ENCODE peak calls at places on chromosomes 4 and X, in six cellular contexts. One of them, this sample, is unnamed.

GRCh38 chr4:185004562-185005208 is 13.6 kb upstream of the HELT start:
- DNase-seq in GM12878: no peak
- DNase-seq in endothelial cell of umbilical vein: no peak
- DNase-seq in A549: no peak
- DNase-seq in K562: no peak
- DNase-seq in HepG2: no peak
- DNase-seq in this sample: no peak

GRCh38 chrX:44306336-44306735 is 37.1 kb downstream of the EFHC2 start:
- DNase-seq in GM12878: no peak
- DNase-seq in endothelial cell of umbilical vein: no peak
- DNase-seq in A549: no peak
- DNase-seq in K562: no peak
- DNase-seq in HepG2: no peak
- DNase-seq in this sample: no peak

GRCh38 chrX:6041630-6042029 is 187.0 kb downstream of the NLGN4X start:
- DNase-seq in GM12878: no peak
- DNase-seq in endothelial cell of umbilical vein: no peak
- DNase-seq in A549: no peak
- DNase-seq in K562: no peak
- DNase-seq in HepG2: no peak
- DNase-seq in this sample: no peak

GRCh38 chr4:47913858-47914218 is 545 bp downstream of the NFXL1 start:
- DNase-seq in GM12878: no peak
- DNase-seq in endothelial cell of umbilical vein: no peak
- DNase-seq in A549: peak
- DNase-seq in K562: no peak
- DNase-seq in HepG2: peak
- DNase-seq in this sample: peak

GRCh38 chr4:4666693-4667642 is 125.1 kb upstream of the STX18 start:
- DNase-seq in GM12878: no peak
- DNase-seq in endothelial cell of umbilical vein: no peak
- DNase-seq in A549: no peak
- DNase-seq in K562: no peak
- DNase-seq in HepG2: no peak
- DNase-seq in this sample: no peak

GRCh38 chr4:122163301-122163700 is 11.2 kb downstream of the BLTP1 start:
- DNase-seq in GM12878: no peak
- DNase-seq in endothelial cell of umbilical vein: no peak
- DNase-seq in A549: no peak
- DNase-seq in K562: no peak
- DNase-seq in HepG2: no peak
- DNase-seq in this sample: no peak

GRCh38 chr4:151434183-151434860 is 25.3 kb downstream of the FHIP1A start:
- DNase-seq in GM12878: no peak
- DNase-seq in endothelial cell of umbilical vein: no peak
- DNase-seq in A549: no peak
- DNase-seq in K562: no peak
- DNase-seq in HepG2: no peak
- DNase-seq in this sample: no peak

GRCh38 chr4:68874507-68874906 is 58.7 kb downstream of the UGT2B10 start:
- DNase-seq in GM12878: no peak
- DNase-seq in endothelial cell of umbilical vein: no peak
- DNase-seq in A549: no peak
- DNase-seq in K562: no peak
- DNase-seq in HepG2: no peak
- DNase-seq in this sample: no peak

GRCh38 chr4:147714575-147715401 is 17.1 kb upstream of the ARHGAP10 start:
- DNase-seq in GM12878: no peak
- DNase-seq in endothelial cell of umbilical vein: peak
- DNase-seq in A549: no peak
- DNase-seq in K562: no peak
- DNase-seq in HepG2: no peak
- DNase-seq in this sample: no peak

GRCh38 chrX:49037883-49038475 is 5.2 kb downstream of the TFE3 start:
- DNase-seq in GM12878: no peak
- DNase-seq in endothelial cell of umbilical vein: no peak
- DNase-seq in A549: no peak
- DNase-seq in K562: no peak
- DNase-seq in HepG2: no peak
- DNase-seq in this sample: no peak

GRCh38 chr4:18975916-18976610 is 954.5 kb upstream of the LCORL start:
- DNase-seq in GM12878: no peak
- DNase-seq in endothelial cell of umbilical vein: no peak
- DNase-seq in A549: no peak
- DNase-seq in K562: no peak
- DNase-seq in HepG2: no peak
- DNase-seq in this sample: no peak

GRCh38 chr4:31175242-31175910 is 455.2 kb downstream of the PCDH7 start:
- DNase-seq in GM12878: no peak
- DNase-seq in endothelial cell of umbilical vein: peak
- DNase-seq in A549: no peak
- DNase-seq in K562: no peak
- DNase-seq in HepG2: no peak
- DNase-seq in this sample: no peak

GRCh38 chr4:183447646-183448045 is 3.2 kb downstream of the CDKN2AIP start:
- DNase-seq in GM12878: no peak
- DNase-seq in endothelial cell of umbilical vein: no peak
- DNase-seq in A549: no peak
- DNase-seq in K562: no peak
- DNase-seq in HepG2: no peak
- DNase-seq in this sample: no peak

GRCh38 chr4:151953286-151953685 is 192.5 kb upstream of the GATB start:
- DNase-seq in GM12878: no peak
- DNase-seq in endothelial cell of umbilical vein: no peak
- DNase-seq in A549: no peak
- DNase-seq in K562: no peak
- DNase-seq in HepG2: no peak
- DNase-seq in this sample: no peak

GRCh38 chr4:73822812-73823480 is 13.5 kb upstream of the CXCL6 start:
- DNase-seq in GM12878: no peak
- DNase-seq in endothelial cell of umbilical vein: no peak
- DNase-seq in A549: no peak
- DNase-seq in K562: no peak
- DNase-seq in HepG2: no peak
- DNase-seq in this sample: no peak

GRCh38 chr4:180636696-180637095 is 1606.5 kb upstream of the TENM3 start:
- DNase-seq in GM12878: no peak
- DNase-seq in endothelial cell of umbilical vein: no peak
- DNase-seq in A549: no peak
- DNase-seq in K562: no peak
- DNase-seq in HepG2: no peak
- DNase-seq in this sample: no peak

GRCh38 chrX:118116308-118117068 is at the start of gene KLHL13:
- DNase-seq in GM12878: no peak
- DNase-seq in endothelial cell of umbilical vein: peak
- DNase-seq in A549: peak
- DNase-seq in K562: peak
- DNase-seq in HepG2: no peak
- DNase-seq in this sample: peak

GRCh38 chr4:167883271-167883670 is 209.1 kb upstream of the ANXA10 start:
- DNase-seq in GM12878: no peak
- DNase-seq in endothelial cell of umbilical vein: peak
- DNase-seq in A549: no peak
- DNase-seq in K562: no peak
- DNase-seq in HepG2: no peak
- DNase-seq in this sample: no peak

GRCh38 chr4:89055157-89056080 is 1.6 kb downstream of the FAM13A start:
- DNase-seq in GM12878: no peak
- DNase-seq in endothelial cell of umbilical vein: no peak
- DNase-seq in A549: no peak
- DNase-seq in K562: no peak
- DNase-seq in HepG2: no peak
- DNase-seq in this sample: no peak

GRCh38 chr4:63901311-63901710 is 507.9 kb downstream of the TECRL start:
- DNase-seq in GM12878: no peak
- DNase-seq in endothelial cell of umbilical vein: no peak
- DNase-seq in A549: no peak
- DNase-seq in K562: no peak
- DNase-seq in HepG2: no peak
- DNase-seq in this sample: no peak

GRCh38 chr4:139728840-139729239 is 63.2 kb downstream of the MGST2 start:
- DNase-seq in GM12878: no peak
- DNase-seq in endothelial cell of umbilical vein: no peak
- DNase-seq in A549: no peak
- DNase-seq in K562: no peak
- DNase-seq in HepG2: peak
- DNase-seq in this sample: no peak

GRCh38 chr4:37908488-37909343 is 17.8 kb downstream of the TBC1D1 start:
- DNase-seq in GM12878: no peak
- DNase-seq in endothelial cell of umbilical vein: no peak
- DNase-seq in A549: no peak
- DNase-seq in K562: no peak
- DNase-seq in HepG2: no peak
- DNase-seq in this sample: no peak

GRCh38 chr4:73729534-73730165 is 10.7 kb upstream of the CXCL8 start:
- DNase-seq in GM12878: no peak
- DNase-seq in endothelial cell of umbilical vein: peak
- DNase-seq in A549: peak
- DNase-seq in K562: peak
- DNase-seq in HepG2: peak
- DNase-seq in this sample: peak

GRCh38 chr4:132759199-132759780 is 389.8 kb upstream of the PCDH10 start:
- DNase-seq in GM12878: no peak
- DNase-seq in endothelial cell of umbilical vein: no peak
- DNase-seq in A549: no peak
- DNase-seq in K562: no peak
- DNase-seq in HepG2: no peak
- DNase-seq in this sample: no peak

GRCh38 chr4:182288534-182288933 is 45.3 kb downstream of the TENM3 start:
- DNase-seq in GM12878: no peak
- DNase-seq in endothelial cell of umbilical vein: no peak
- DNase-seq in A549: no peak
- DNase-seq in K562: no peak
- DNase-seq in HepG2: no peak
- DNase-seq in this sample: no peak

GRCh38 chrX:109390556-109390955 is 91.3 kb downstream of the GUCY2F start:
- DNase-seq in GM12878: no peak
- DNase-seq in endothelial cell of umbilical vein: no peak
- DNase-seq in A549: no peak
- DNase-seq in K562: no peak
- DNase-seq in HepG2: no peak
- DNase-seq in this sample: no peak

DNA sequence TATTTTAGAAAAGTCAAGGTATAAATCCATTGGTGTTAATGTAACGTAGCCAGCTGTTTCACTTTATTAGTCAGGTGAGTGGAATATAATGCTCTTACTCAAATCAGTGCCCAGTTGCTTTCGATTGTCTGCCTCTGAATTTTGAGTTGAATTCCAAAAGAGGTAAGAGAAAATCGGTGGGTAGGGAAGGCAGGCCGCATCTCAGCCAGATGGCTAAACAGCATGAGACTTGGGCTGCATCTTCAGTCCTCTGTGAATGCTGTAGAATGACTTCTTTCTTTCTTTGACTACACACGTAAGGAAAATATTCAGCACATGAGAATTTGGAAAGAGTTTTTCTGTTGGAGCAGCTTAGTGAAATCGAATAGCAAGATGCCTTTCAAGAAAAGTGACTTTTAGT is 49.5 kb downstream of the TSPAN7 start:
- DNase-seq in GM12878: no peak
- DNase-seq in endothelial cell of umbilical vein: no peak
- DNase-seq in A549: no peak
- DNase-seq in K562: no peak
- DNase-seq in HepG2: no peak
- DNase-seq in this sample: no peak
- H3K4me3 ChIP-seq in GM12878: no peak
- H3K4me3 ChIP-seq in endothelial cell of umbilical vein: no peak
- H3K4me3 ChIP-seq in A549: no peak
- H3K4me3 ChIP-seq in K562: no peak
- H3K4me3 ChIP-seq in HepG2: no peak
- H3K4me3 ChIP-seq in this sample: no peak

GRCh38 chr4:72567821-72568620 is 1.0 kb downstream of the ADAMTS3 start:
- DNase-seq in GM12878: no peak
- DNase-seq in endothelial cell of umbilical vein: peak
- DNase-seq in A549: peak
- DNase-seq in K562: peak
- DNase-seq in HepG2: peak
- DNase-seq in this sample: peak
- TF ChIP-seq POLR2A in GM12878: no peak
- TF ChIP-seq POLR2A in endothelial cell of umbilical vein: no peak
- TF ChIP-seq POLR2A in A549: no peak
- TF ChIP-seq POLR2A in K562: peak
- TF ChIP-seq POLR2A in HepG2: no peak
- TF ChIP-seq POLR2A in this sample: no peak

DNA sequence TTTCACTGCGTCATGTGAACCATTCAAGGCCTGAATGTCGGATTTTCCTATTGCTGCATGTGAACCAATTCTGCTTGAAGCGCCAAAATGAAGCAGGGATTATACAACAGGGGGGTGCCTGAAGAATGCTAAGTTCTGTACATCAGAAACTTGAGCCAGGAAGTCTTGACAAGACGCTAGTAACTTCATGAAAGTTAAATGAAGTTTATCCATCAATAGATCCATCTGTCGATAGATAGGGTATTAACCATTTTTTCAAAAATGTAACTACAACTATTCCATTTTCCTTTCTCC is 590 bp upstream of the NAF1 start:
- DNase-seq in GM12878: no peak
- DNase-seq in endothelial cell of umbilical vein: peak
- DNase-seq in A549: no peak
- DNase-seq in K562: no peak
- DNase-seq in HepG2: no peak
- DNase-seq in this sample: no peak
- TF ChIP-seq MYC in GM12878: no peak
- TF ChIP-seq MYC in endothelial cell of umbilical vein: no peak
- TF ChIP-seq MYC in A549: no peak
- TF ChIP-seq MYC in K562: no peak
- TF ChIP-seq MYC in HepG2: no peak
- TF ChIP-seq MYC in this sample: no peak

GRCh38 chrX:63750846-63751245 is 34.2 kb downstream of the ARHGEF9 start:
- DNase-seq in GM12878: no peak
- DNase-seq in endothelial cell of umbilical vein: no peak
- DNase-seq in A549: no peak
- DNase-seq in K562: no peak
- DNase-seq in HepG2: no peak
- DNase-seq in this sample: no peak

GRCh38 chrX:63754141-63754859 is 30.7 kb downstream of the ARHGEF9 start:
- DNase-seq in GM12878: no peak
- DNase-seq in endothelial cell of umbilical vein: peak
- DNase-seq in A549: peak
- DNase-seq in K562: no peak
- DNase-seq in HepG2: no peak
- DNase-seq in this sample: peak

GRCh38 chrX:63751481-63751880 is 33.5 kb downstream of the ARHGEF9 start:
- DNase-seq in GM12878: no peak
- DNase-seq in endothelial cell of umbilical vein: no peak
- DNase-seq in A549: no peak
- DNase-seq in K562: no peak
- DNase-seq in HepG2: no peak
- DNase-seq in this sample: no peak

GRCh38 chrX:63754860-63755579 is 30.0 kb downstream of the ARHGEF9 start:
- DNase-seq in GM12878: peak
- DNase-seq in endothelial cell of umbilical vein: peak
- DNase-seq in A549: peak
- DNase-seq in K562: peak
- DNase-seq in HepG2: peak
- DNase-seq in this sample: peak

DNA sequence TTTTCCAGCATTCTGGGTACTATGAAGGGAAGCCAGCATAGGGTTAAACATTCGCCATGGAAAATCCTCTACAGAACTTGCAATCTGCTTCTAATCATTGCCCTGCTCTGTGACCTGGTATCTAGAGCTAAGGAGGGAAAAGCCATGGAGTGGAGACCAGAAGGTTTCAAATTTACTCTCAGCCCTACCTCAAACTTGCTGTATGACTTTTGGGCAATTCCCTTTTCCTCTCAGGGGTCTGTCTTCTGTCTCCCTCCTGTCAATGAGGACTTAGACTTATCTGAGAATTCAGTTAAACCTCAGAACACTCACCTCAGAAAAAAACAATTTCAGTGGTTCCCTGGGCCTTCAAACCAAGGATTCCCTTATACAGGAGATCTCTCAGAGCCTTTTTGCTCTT is 29.1 kb downstream of the ARHGEF9 start:
- DNase-seq in GM12878: no peak
- DNase-seq in endothelial cell of umbilical vein: no peak
- DNase-seq in A549: no peak
- DNase-seq in K562: no peak
- DNase-seq in HepG2: no peak
- DNase-seq in this sample: no peak
- H3K4me3 ChIP-seq in GM12878: peak
- H3K4me3 ChIP-seq in endothelial cell of umbilical vein: no peak
- H3K4me3 ChIP-seq in A549: peak
- H3K4me3 ChIP-seq in K562: no peak
- H3K4me3 ChIP-seq in HepG2: no peak
- H3K4me3 ChIP-seq in this sample: no peak